ENCODE peak calls at places on chromosomes 6 and 20, in eight cellular contexts. One of them, this sample, is unnamed. For H3K9me3 and H3K4me1, the result is how much of the 10 kb centered on the place peaks cover.

GRCh38 chr6:31336872-31337496 is 20.0 kb downstream of the HLA-B start:
- DNase-seq in aorta: no peak
- DNase-seq in GM23248: peak
- DNase-seq in right cardiac atrium: no peak
- DNase-seq in transverse colon: no peak
- DNase-seq in Peyer's patch: no peak
- DNase-seq in tibial artery: no peak
- DNase-seq in esophagus squamous epithelium: no peak
- DNase-seq in this sample: no peak

GRCh38 chr6:97501875-97502274 is 218.9 kb upstream of the MMS22L start:
- DNase-seq in aorta: no peak
- DNase-seq in GM23248: peak
- DNase-seq in right cardiac atrium: no peak
- DNase-seq in transverse colon: no peak
- DNase-seq in Peyer's patch: no peak
- DNase-seq in tibial artery: no peak
- DNase-seq in esophagus squamous epithelium: no peak
- DNase-seq in this sample: no peak

GRCh38 chr20:8855315-8855714 is 213.6 kb upstream of the PLCB4 start:
- DNase-seq in aorta: no peak
- DNase-seq in GM23248: peak
- DNase-seq in right cardiac atrium: peak
- DNase-seq in transverse colon: no peak
- DNase-seq in Peyer's patch: no peak
- DNase-seq in tibial artery: no peak
- DNase-seq in esophagus squamous epithelium: no peak
- DNase-seq in this sample: no peak

GRCh38 chr6:113184736-113185135 is 672.4 kb upstream of the MARCKS start:
- DNase-seq in aorta: no peak
- DNase-seq in GM23248: peak
- DNase-seq in right cardiac atrium: peak
- DNase-seq in transverse colon: no peak
- DNase-seq in Peyer's patch: no peak
- DNase-seq in tibial artery: no peak
- DNase-seq in esophagus squamous epithelium: no peak
- DNase-seq in this sample: no peak

GRCh38 chr6:127618729-127619128 is 41.8 kb downstream of the C6orf58 start:
- DNase-seq in aorta: no peak
- DNase-seq in GM23248: peak
- DNase-seq in right cardiac atrium: no peak
- DNase-seq in transverse colon: no peak
- DNase-seq in Peyer's patch: no peak
- DNase-seq in tibial artery: no peak
- DNase-seq in esophagus squamous epithelium: no peak
- DNase-seq in this sample: no peak

GRCh38 chr20:38579219-38579618 is 1.8 kb upstream of the ADIG start:
- DNase-seq in aorta: no peak
- DNase-seq in GM23248: no peak
- DNase-seq in right cardiac atrium: no peak
- DNase-seq in transverse colon: no peak
- DNase-seq in Peyer's patch: no peak
- DNase-seq in tibial artery: no peak
- DNase-seq in esophagus squamous epithelium: no peak
- DNase-seq in this sample: no peak

GRCh38 chr20:43915209-43916072 is 789 bp downstream of the TOX2 start:
- DNase-seq in aorta: peak
- DNase-seq in GM23248: peak
- DNase-seq in right cardiac atrium: no peak
- DNase-seq in transverse colon: peak
- DNase-seq in Peyer's patch: peak
- DNase-seq in tibial artery: peak
- DNase-seq in esophagus squamous epithelium: no peak
- DNase-seq in this sample: peak

GRCh38 chr6:18536693-18537092 is 149.5 kb downstream of the RNF144B start:
- DNase-seq in aorta: no peak
- DNase-seq in GM23248: no peak
- DNase-seq in right cardiac atrium: no peak
- DNase-seq in transverse colon: no peak
- DNase-seq in Peyer's patch: no peak
- DNase-seq in tibial artery: no peak
- DNase-seq in esophagus squamous epithelium: no peak
- DNase-seq in this sample: no peak

GRCh38 chr20:55086421-55086820 is 611.0 kb downstream of the DOK5 start:
- DNase-seq in aorta: no peak
- DNase-seq in GM23248: no peak
- DNase-seq in right cardiac atrium: no peak
- DNase-seq in transverse colon: no peak
- DNase-seq in Peyer's patch: no peak
- DNase-seq in tibial artery: no peak
- DNase-seq in esophagus squamous epithelium: no peak
- DNase-seq in this sample: no peak

GRCh38 chr6:9628819-9629218 is 786.1 kb downstream of the TFAP2A start:
- DNase-seq in aorta: no peak
- DNase-seq in GM23248: peak
- DNase-seq in right cardiac atrium: no peak
- DNase-seq in transverse colon: no peak
- DNase-seq in Peyer's patch: no peak
- DNase-seq in tibial artery: no peak
- DNase-seq in esophagus squamous epithelium: no peak
- DNase-seq in this sample: no peak

GRCh38 chr20:37524859-37525708 is 2.6 kb downstream of the BLCAP start:
- DNase-seq in aorta: no peak
- DNase-seq in GM23248: peak
- DNase-seq in right cardiac atrium: no peak
- DNase-seq in transverse colon: peak
- DNase-seq in Peyer's patch: no peak
- DNase-seq in tibial artery: no peak
- DNase-seq in esophagus squamous epithelium: no peak
- DNase-seq in this sample: no peak

GRCh38 chr6:111871725-111872520 is 1.3 kb downstream of the FYN start:
- DNase-seq in aorta: no peak
- DNase-seq in GM23248: peak
- DNase-seq in right cardiac atrium: peak
- DNase-seq in transverse colon: peak
- DNase-seq in Peyer's patch: no peak
- DNase-seq in tibial artery: no peak
- DNase-seq in esophagus squamous epithelium: no peak
- DNase-seq in this sample: peak

GRCh38 chr20:19114410-19114809 is 98.0 kb upstream of the SLC24A3 start:
- DNase-seq in aorta: no peak
- DNase-seq in GM23248: no peak
- DNase-seq in right cardiac atrium: no peak
- DNase-seq in transverse colon: no peak
- DNase-seq in Peyer's patch: no peak
- DNase-seq in tibial artery: no peak
- DNase-seq in esophagus squamous epithelium: no peak
- DNase-seq in this sample: no peak

GRCh38 chr6:1105833-1106400 is 206.0 kb upstream of the FOXQ1 start:
- DNase-seq in aorta: no peak
- DNase-seq in GM23248: peak
- DNase-seq in right cardiac atrium: no peak
- DNase-seq in transverse colon: no peak
- DNase-seq in Peyer's patch: no peak
- DNase-seq in tibial artery: no peak
- DNase-seq in esophagus squamous epithelium: no peak
- DNase-seq in this sample: no peak

GRCh38 chr6:103872683-103873082 is 987.0 kb downstream of the HACE1 start:
- DNase-seq in aorta: no peak
- DNase-seq in GM23248: no peak
- DNase-seq in right cardiac atrium: no peak
- DNase-seq in transverse colon: no peak
- DNase-seq in Peyer's patch: no peak
- DNase-seq in tibial artery: no peak
- DNase-seq in esophagus squamous epithelium: no peak
- DNase-seq in this sample: no peak

GRCh38 chr6:158817298-158818007 is 1.7 kb downstream of the EZR start:
- DNase-seq in aorta: no peak
- DNase-seq in GM23248: peak
- DNase-seq in right cardiac atrium: peak
- DNase-seq in transverse colon: peak
- DNase-seq in Peyer's patch: peak
- DNase-seq in tibial artery: no peak
- DNase-seq in esophagus squamous epithelium: no peak
- DNase-seq in this sample: peak

GRCh38 chr6:152338335-152339125 is 298.6 kb downstream of the SYNE1 start:
- DNase-seq in aorta: peak
- DNase-seq in GM23248: peak
- DNase-seq in right cardiac atrium: peak
- DNase-seq in transverse colon: peak
- DNase-seq in Peyer's patch: no peak
- DNase-seq in tibial artery: peak
- DNase-seq in esophagus squamous epithelium: no peak
- DNase-seq in this sample: peak

GRCh38 chr6:32982084-32982701 is 13.8 kb downstream of the BRD2 start:
- DNase-seq in aorta: no peak
- DNase-seq in GM23248: peak
- DNase-seq in right cardiac atrium: no peak
- DNase-seq in transverse colon: no peak
- DNase-seq in Peyer's patch: no peak
- DNase-seq in tibial artery: no peak
- DNase-seq in esophagus squamous epithelium: no peak
- DNase-seq in this sample: no peak

GRCh38 chr6:16700202-16700997 is 60.9 kb downstream of the ATXN1 start:
- DNase-seq in aorta: no peak
- DNase-seq in GM23248: no peak
- DNase-seq in right cardiac atrium: no peak
- DNase-seq in transverse colon: peak
- DNase-seq in Peyer's patch: no peak
- DNase-seq in tibial artery: no peak
- DNase-seq in esophagus squamous epithelium: no peak
- DNase-seq in this sample: peak
- H3K4me3 ChIP-seq in aorta: no peak
- H3K4me3 ChIP-seq in GM23248: peak
- H3K4me3 ChIP-seq in right cardiac atrium: peak
- H3K4me3 ChIP-seq in transverse colon: peak
- H3K4me3 ChIP-seq in Peyer's patch: peak
- H3K4me3 ChIP-seq in tibial artery: peak
- H3K4me3 ChIP-seq in esophagus squamous epithelium: peak
- H3K4me3 ChIP-seq in this sample: peak

DNA sequence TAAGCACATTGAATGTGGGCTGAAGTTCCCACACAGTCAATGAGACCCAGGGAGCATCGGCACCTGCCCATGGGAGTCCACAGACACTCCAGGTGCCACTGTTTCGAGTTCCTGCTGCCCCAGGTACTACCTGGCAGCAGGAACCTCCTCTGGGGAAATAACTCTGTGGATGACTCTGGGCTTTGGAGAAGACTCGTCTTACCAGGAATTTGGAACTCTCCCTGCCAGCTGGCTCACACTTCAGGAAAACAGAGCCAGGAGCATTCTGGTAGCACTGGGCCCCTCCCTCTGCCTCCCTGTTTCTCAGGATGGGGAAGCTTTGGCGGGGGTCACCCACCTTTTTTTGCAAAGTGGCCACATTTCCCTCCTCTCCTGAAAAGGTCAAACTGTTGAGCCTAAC is 69.5 kb upstream of the MC3R start:
- DNase-seq in aorta: no peak
- DNase-seq in GM23248: no peak
- DNase-seq in right cardiac atrium: no peak
- DNase-seq in transverse colon: no peak
- DNase-seq in Peyer's patch: no peak
- DNase-seq in tibial artery: no peak
- DNase-seq in esophagus squamous epithelium: no peak
- DNase-seq in this sample: no peak
- H3K9me3 ChIP-seq in aorta: under half
- H3K9me3 ChIP-seq in GM23248: under half
- H3K9me3 ChIP-seq in right cardiac atrium: under half
- H3K9me3 ChIP-seq in transverse colon: under half
- H3K9me3 ChIP-seq in Peyer's patch: under half
- H3K9me3 ChIP-seq in tibial artery: under half
- H3K9me3 ChIP-seq in esophagus squamous epithelium: under half
- H3K9me3 ChIP-seq in this sample: under half

GRCh38 chr6:144660545-144660944 is 375.4 kb downstream of the UTRN start:
- DNase-seq in aorta: no peak
- DNase-seq in GM23248: no peak
- DNase-seq in right cardiac atrium: no peak
- DNase-seq in transverse colon: peak
- DNase-seq in Peyer's patch: no peak
- DNase-seq in tibial artery: no peak
- DNase-seq in esophagus squamous epithelium: no peak
- DNase-seq in this sample: no peak
- H3K4me1 ChIP-seq in aorta: under half
- H3K4me1 ChIP-seq in GM23248: under half
- H3K4me1 ChIP-seq in right cardiac atrium: under half
- H3K4me1 ChIP-seq in transverse colon: half or more
- H3K4me1 ChIP-seq in Peyer's patch: under half
- H3K4me1 ChIP-seq in tibial artery: under half
- H3K4me1 ChIP-seq in esophagus squamous epithelium: under half
- H3K4me1 ChIP-seq in this sample: under half

DNA sequence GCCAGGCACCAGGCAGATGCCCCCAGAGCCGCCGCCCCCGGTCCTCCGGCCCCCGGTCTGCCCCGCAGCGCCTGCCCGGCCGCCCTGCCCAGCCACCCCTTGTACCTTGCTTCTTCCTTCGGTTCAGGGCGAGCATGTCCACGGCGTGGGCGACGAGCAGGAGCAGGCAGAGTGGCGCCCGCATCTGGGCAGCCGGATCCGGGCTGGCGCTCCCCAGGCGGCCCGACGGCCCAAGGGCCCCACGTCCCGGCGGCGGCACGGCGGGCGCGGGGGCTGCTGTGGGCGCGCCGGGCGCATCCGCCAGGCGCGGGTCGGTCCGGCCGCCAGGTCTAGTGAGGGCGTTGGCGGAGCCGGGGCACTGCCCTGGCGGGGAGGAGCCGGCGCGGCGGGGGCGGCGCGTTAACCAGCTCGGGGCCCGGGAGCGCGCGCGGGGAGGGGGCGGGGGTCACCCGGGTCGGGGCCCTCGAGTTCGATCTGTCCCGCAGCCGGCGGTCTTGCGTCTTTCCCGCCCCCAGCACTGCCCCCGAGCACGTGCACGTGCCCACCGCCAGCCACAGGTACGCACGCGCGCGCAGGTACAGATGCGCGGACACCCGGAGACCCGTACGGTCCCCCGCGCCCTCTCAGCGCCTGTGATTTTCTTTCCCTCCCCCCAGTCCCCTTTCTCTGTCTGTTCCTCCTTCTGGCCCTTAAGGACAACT is at the start of gene RSPO4:
- DNase-seq in aorta: no peak
- DNase-seq in GM23248: peak
- DNase-seq in right cardiac atrium: no peak
- DNase-seq in transverse colon: no peak
- DNase-seq in Peyer's patch: no peak
- DNase-seq in tibial artery: peak
- DNase-seq in esophagus squamous epithelium: no peak
- DNase-seq in this sample: no peak
- H3K4me3 ChIP-seq in aorta: no peak
- H3K4me3 ChIP-seq in GM23248: peak
- H3K4me3 ChIP-seq in right cardiac atrium: no peak
- H3K4me3 ChIP-seq in transverse colon: no peak
- H3K4me3 ChIP-seq in Peyer's patch: no peak
- H3K4me3 ChIP-seq in tibial artery: no peak
- H3K4me3 ChIP-seq in esophagus squamous epithelium: peak
- H3K4me3 ChIP-seq in this sample: no peak

This sample was measured in CD8-positive, alpha-beta memory T cell.